ENCODE peak calls at places on chromosome 2, in six cellular contexts. E is neural crest cell, U is ascending aorta, V is coronary artery, Q is AG10803, H is HCT116. J is an unnamed sample.

GRCh38 chr2:85536479-85536878 is 2.5 kb upstream of the MAT2A start:
- DNase-seq in E (no peak), U (no peak), V (no peak), Q (peak), H (no peak), J (no peak)

GRCh38 chr2:99695121-99695773 is 205.4 kb upstream of the REV1 start:
- DNase-seq in E (no peak), U (no peak), V (peak), Q (no peak), H (no peak), J (no peak)

GRCh38 chr2:205822578-205822977 is 140.3 kb downstream of the NRP2 start:
- DNase-seq in E (no peak), U (no peak), V (no peak), Q (peak), H (no peak), J (no peak)

GRCh38 chr2:144749188-144749587 is 229.3 kb upstream of the ZEB2 start:
- DNase-seq in E (no peak), U (no peak), V (no peak), Q (no peak), H (no peak), J (no peak)

GRCh38 chr2:133568172-133568571 is at the start of gene NCKAP5:
- DNase-seq in E (peak), U (no peak), V (no peak), Q (peak), H (no peak), J (no peak)

GRCh38 chr2:9844581-9844980 is 1.3 kb downstream of the TAF1B start:
- DNase-seq in E (no peak), U (no peak), V (no peak), Q (peak), H (no peak), J (no peak)

GRCh38 chr2:70981421-70981820 is 3.0 kb downstream of the ANKRD53 start:
- DNase-seq in E (no peak), U (peak), V (peak), Q (no peak), H (no peak), J (no peak)

GRCh38 chr2:148802448-148803220 is 72.4 kb upstream of the KIF5C start:
- DNase-seq in E (no peak), U (no peak), V (no peak), Q (no peak), H (no peak), J (no peak)

GRCh38 chr2:233905945-233906344 is 11.2 kb upstream of the TRPM8 start:
- DNase-seq in E (no peak), U (no peak), V (no peak), Q (no peak), H (no peak), J (no peak)

GRCh38 chr2:68774569-68775271 is 40.1 kb downstream of the ARHGAP25 start:
- DNase-seq in E (no peak), U (peak), V (no peak), Q (no peak), H (no peak), J (no peak)

GRCh38 chr2:192413812-192414424 is 219.2 kb upstream of the TMEFF2 start:
- DNase-seq in E (no peak), U (no peak), V (no peak), Q (no peak), H (no peak), J (no peak)

GRCh38 chr2:45739796-45740485 is 88.5 kb downstream of the PRKCE start:
- DNase-seq in E (no peak), U (no peak), V (no peak), Q (no peak), H (no peak), J (no peak)

GRCh38 chr2:121210691-121211090 is 74.3 kb downstream of the TFCP2L1 start:
- DNase-seq in E (no peak), U (no peak), V (no peak), Q (no peak), H (peak), J (no peak)

GRCh38 chr2:143140864-143141637 is 11.8 kb downstream of the ARHGAP15 start:
- DNase-seq in E (no peak), U (no peak), V (no peak), Q (no peak), H (no peak), J (no peak)

GRCh38 chr2:18309627-18310026 is 250.8 kb downstream of the RDH14 start:
- DNase-seq in E (no peak), U (no peak), V (no peak), Q (no peak), H (no peak), J (no peak)

GRCh38 chr2:240329778-240330177 is 105.7 kb upstream of the GPC1 start:
- DNase-seq in E (no peak), U (no peak), V (peak), Q (no peak), H (no peak), J (no peak)

GRCh38 chr2:70472256-70472905 is 81.2 kb downstream of the TGFA start:
- DNase-seq in E (no peak), U (no peak), V (no peak), Q (peak), H (no peak), J (no peak)

GRCh38 chr2:61620244-61621159 is 82.3 kb upstream of the XPO1 start:
- DNase-seq in E (no peak), U (no peak), V (no peak), Q (peak), H (peak), J (no peak)

GRCh38 chr2:224038049-224038829 is 847 bp downstream of the SERPINE2 start:
- DNase-seq in E (peak), U (no peak), V (no peak), Q (no peak), H (no peak), J (no peak)

GRCh38 chr2:216242365-216242764 is 129.9 kb downstream of the MARCHF4 start:
- DNase-seq in E (no peak), U (no peak), V (no peak), Q (no peak), H (no peak), J (no peak)

GRCh38 chr2:146214394-146214929 is 1630.4 kb upstream of the ACVR2A start:
- DNase-seq in E (no peak), U (no peak), V (no peak), Q (no peak), H (no peak), J (no peak)

GRCh38 chr2:205996156-205996555 is 89.8 kb downstream of the INO80D start:
- DNase-seq in E (no peak), U (no peak), V (no peak), Q (peak), H (no peak), J (no peak)

GRCh38 chr2:3216841-3217495 is 160.7 kb downstream of the EIPR1 start:
- DNase-seq in E (no peak), U (no peak), V (no peak), Q (no peak), H (no peak), J (no peak)

GRCh38 chr2:171675810-171676345 is 11.4 kb upstream of the DYNC1I2 start:
- DNase-seq in E (no peak), U (no peak), V (no peak), Q (no peak), H (no peak), J (no peak)
- TF ChIP-seq CTCF in E (no peak), U (no peak), V (no peak), Q (no peak), H (no peak), J (no peak)

DNA sequence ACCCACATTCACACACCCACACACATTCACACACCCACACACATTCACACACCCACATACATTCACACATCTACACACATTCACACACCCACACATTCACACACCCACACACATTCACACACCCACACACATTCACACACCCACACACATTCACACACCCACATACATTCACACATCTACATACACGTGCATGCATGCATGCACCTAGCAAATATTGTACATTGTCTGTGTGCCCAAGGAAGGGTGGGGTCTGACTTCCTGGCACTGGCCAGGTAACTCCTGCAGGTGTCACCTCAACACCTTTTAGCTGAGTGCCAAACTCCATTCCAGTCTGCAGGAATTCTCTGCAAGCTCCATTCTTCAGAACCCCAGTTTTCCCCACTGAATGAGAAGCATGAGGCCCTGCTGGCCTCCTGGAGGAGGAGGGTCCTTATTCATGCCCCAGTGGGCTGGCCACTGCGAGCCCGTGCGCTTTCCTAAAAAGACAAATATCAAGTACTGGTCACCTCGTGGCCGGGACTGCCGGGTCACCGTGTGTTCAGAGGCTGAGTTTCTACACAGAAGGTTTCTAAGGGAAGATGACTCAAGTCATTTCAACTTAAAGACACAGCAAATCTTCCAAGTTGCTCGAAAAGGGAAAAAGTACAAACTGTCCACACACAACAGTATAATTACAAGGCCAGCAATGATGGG is 131.5 kb downstream of the HDAC4 start:
- DNase-seq in E (no peak), U (no peak), V (no peak), Q (no peak), H (no peak), J (peak)
- TF ChIP-seq CTCF in E (no peak), U (no peak), V (no peak), Q (no peak), H (peak), J (no peak)

GRCh38 chr2:181570833-181571661 is 85.9 kb downstream of the CERKL start:
- DNase-seq in E (no peak), U (no peak), V (no peak), Q (peak), H (no peak), J (no peak)
- TF ChIP-seq CTCF in E (peak), U (no peak), V (no peak), Q (peak), H (peak), J (no peak)

GRCh38 chr2:82023710-82024109 is 1719.2 kb upstream of the LRRTM1 start:
- DNase-seq in E (no peak), U (no peak), V (no peak), Q (no peak), H (no peak), J (no peak)
- TF ChIP-seq CTCF in E (peak), U (no peak), V (no peak), Q (no peak), H (peak), J (no peak)

DNA sequence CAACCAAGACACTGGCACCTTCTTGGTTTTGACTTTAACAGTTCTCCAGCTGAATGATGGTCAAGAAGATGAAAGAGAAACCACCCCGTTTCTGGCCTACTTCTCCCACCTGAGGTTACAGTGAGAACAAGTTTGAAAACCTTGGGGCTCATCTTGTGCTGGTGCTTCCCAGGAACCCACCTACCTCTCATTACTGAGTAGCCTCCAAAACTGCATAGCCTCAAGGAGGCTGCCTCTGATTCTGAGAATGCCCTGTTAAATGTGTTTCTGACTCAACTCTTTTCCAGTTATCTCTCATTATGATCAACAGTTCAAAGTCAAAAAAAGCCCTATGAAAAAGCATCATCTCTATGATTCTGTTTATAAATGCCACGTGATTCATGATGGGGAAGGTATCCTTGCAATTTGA is 121.9 kb downstream of the CACNB4 start:
- DNase-seq in E (no peak), U (no peak), V (no peak), Q (no peak), H (no peak), J (no peak)
- TF ChIP-seq CTCF in E (no peak), U (no peak), V (no peak), Q (no peak), H (no peak), J (no peak)

DNA sequence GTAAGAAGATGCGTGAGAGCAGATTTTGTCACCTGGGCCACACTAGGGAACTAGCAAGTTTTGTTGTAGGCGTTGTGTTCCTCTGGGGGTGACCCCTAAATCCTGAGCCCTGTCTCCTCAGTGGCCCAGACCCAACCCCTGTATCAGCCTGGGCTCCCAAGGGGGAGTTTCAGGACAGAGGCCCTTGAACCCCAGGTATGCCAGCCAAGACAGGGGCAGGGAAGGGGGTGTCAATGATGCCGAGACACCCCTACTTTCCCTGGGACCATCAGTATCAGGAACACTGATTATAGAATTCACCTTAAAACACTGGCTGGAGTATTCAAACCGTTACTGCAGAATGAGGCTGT is 39.1 kb upstream of the RPL31 start:
- DNase-seq in E (no peak), U (no peak), V (no peak), Q (no peak), H (no peak), J (no peak)
- TF ChIP-seq CTCF in E (no peak), U (no peak), V (no peak), Q (no peak), H (no peak), J (no peak)

GRCh38 chr2:74505448-74506246 is 1.8 kb downstream of the PCGF1 start:
- DNase-seq in E (no peak), U (no peak), V (no peak), Q (no peak), H (no peak), J (no peak)

GRCh38 chr2:74504591-74504990 is 2.9 kb downstream of the PCGF1 start:
- DNase-seq in E (no peak), U (no peak), V (no peak), Q (no peak), H (no peak), J (no peak)

GRCh38 chr2:74510272-74510671 is 2.8 kb upstream of the PCGF1 start:
- DNase-seq in E (no peak), U (no peak), V (no peak), Q (no peak), H (no peak), J (no peak)

GRCh38 chr2:74507926-74508520 is 528 bp upstream of the PCGF1 start:
- DNase-seq in E (no peak), U (no peak), V (no peak), Q (peak), H (no peak), J (no peak)

GRCh38 chr2:74507145-74507925 is at the start of gene PCGF1:
- DNase-seq in E (peak), U (peak), V (peak), Q (peak), H (peak), J (peak)
- TF ChIP-seq CTCF in E (peak), U (no peak), V (no peak), Q (peak), H (peak), J (no peak)

GRCh38 chr2:33577660-33578059 is 21.4 kb downstream of the FAM98A start:
- DNase-seq in E (no peak), U (no peak), V (no peak), Q (peak), H (no peak), J (no peak)

GRCh38 chr2:33577084-33577483 is 22.0 kb downstream of the FAM98A start:
- DNase-seq in E (no peak), U (no peak), V (no peak), Q (no peak), H (no peak), J (no peak)

GRCh38 chr2:33583194-33583938 is 15.7 kb downstream of the FAM98A start:
- DNase-seq in E (peak), U (no peak), V (no peak), Q (peak), H (no peak), J (no peak)

GRCh38 chr2:33579226-33579625 is 19.9 kb downstream of the FAM98A start:
- DNase-seq in E (no peak), U (no peak), V (no peak), Q (peak), H (no peak), J (no peak)

DNA sequence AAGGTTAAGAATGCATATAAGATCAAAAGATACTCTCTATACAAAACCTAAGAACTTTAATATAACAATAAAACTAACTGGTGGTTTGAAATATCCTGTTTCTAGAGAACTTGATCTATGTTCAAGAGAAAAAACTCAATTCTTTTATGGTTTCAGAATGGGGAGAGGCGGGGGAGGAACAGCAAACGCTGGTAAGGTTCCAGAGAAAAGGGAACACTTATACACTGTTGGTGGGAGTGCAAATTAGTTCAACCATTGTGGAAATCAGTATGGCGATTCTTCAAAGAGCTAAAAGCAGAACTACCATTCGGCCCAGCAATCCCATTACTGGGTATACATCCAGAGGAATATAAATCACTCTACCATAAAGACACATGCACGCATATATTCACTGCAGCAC is 17.2 kb downstream of the FAM98A start:
- DNase-seq in E (no peak), U (no peak), V (no peak), Q (no peak), H (no peak), J (no peak)
- TF ChIP-seq CTCF in E (no peak), U (no peak), V (no peak), Q (no peak), H (no peak), J (no peak)